ENCODE peak calls at places on chromosomes 7 and 10, in six cellular contexts. R is neural progenitor cell, Z is A549, N is IMR-90, S is fibroblast of lung, J is neuronal stem cell. B is an unnamed sample.

GRCh38 chr7:125118444-125118843 is 188.8 kb upstream of the POT1 start:
- DNase-seq in R (no peak), S (no peak), Z (no peak), J (no peak), N (no peak), B (no peak)

GRCh38 chr10:52778511-52779392 is 6.2 kb upstream of the MBL2 start:
- DNase-seq in Z (peak; percentile 31), S (peak; percentile 28), J (no peak), R (peak; percentile 49), N (peak; percentile 18), B (peak; percentile 88)

GRCh38 chr10:42754155-42755027 is 28.2 kb upstream of the BMS1 start:
- DNase-seq in Z (no peak), R (peak; percentile 59), S (peak; percentile 10), J (peak; percentile 30), N (no peak), B (no peak)

GRCh38 chr7:151725844-151726770 is 150.8 kb downstream of the PRKAG2 start:
- DNase-seq in J (no peak), R (no peak), Z (no peak), N (peak; percentile 49), S (peak; percentile 40), B (no peak)

GRCh38 chr7:20964214-20964613 is 177.5 kb upstream of the SP8 start:
- DNase-seq in R (no peak), N (no peak), J (no peak), Z (no peak), S (no peak), B (no peak)

GRCh38 chr10:13707156-13707881 is 120.6 kb downstream of the PRPF18 start:
- DNase-seq in R (peak; percentile 88), Z (peak; percentile 61), N (peak; percentile 95), S (peak; percentile 97), J (peak; percentile 72), B (peak; percentile 49)

GRCh38 chr7:117673367-117673766 is 193.5 kb downstream of the CFTR start:
- DNase-seq in S (peak; percentile 39), Z (no peak), N (no peak), J (peak; percentile 61), R (peak; percentile 82), B (no peak)

GRCh38 chr10:7520496-7521485 is 110.0 kb upstream of the SFMBT2 start:
- DNase-seq in Z (no peak), N (no peak), R (peak; percentile 28), S (no peak), J (no peak), B (no peak)

GRCh38 chr10:13528138-13528874 is 508 bp downstream of the BEND7 start:
- DNase-seq in N (no peak), S (no peak), R (peak; percentile 74), Z (no peak), J (no peak), B (no peak)

GRCh38 chr7:117892821-117893220 is 19.6 kb upstream of the CTTNBP2 start:
- DNase-seq in S (no peak), R (no peak), Z (no peak), J (no peak), N (no peak), B (no peak)

GRCh38 chr7:91242097-91242846 is 22.0 kb upstream of the FZD1 start:
- DNase-seq in S (peak; percentile 72), R (no peak), J (no peak), N (peak; percentile 66), Z (no peak), B (peak; percentile 27)

GRCh38 chr7:37247881-37248280 is 200.8 kb downstream of the ELMO1 start:
- DNase-seq in N (peak; percentile 16), S (peak; percentile 32), Z (peak; percentile 13), J (no peak), R (peak; percentile 24), B (peak; percentile 17)

GRCh38 chr7:23349484-23350157 is 50.5 kb downstream of the MALSU1 start:
- DNase-seq in N (peak; percentile 90), J (peak; percentile 43), R (peak; percentile 71), Z (no peak), S (peak; percentile 93), B (peak; percentile 91)

GRCh38 chr10:74150151-74151056 is at the start of gene AP3M1:
- DNase-seq in Z (no peak), N (no peak), R (peak; percentile 94), S (no peak), J (no peak), B (no peak)

GRCh38 chr7:30470783-30471182 is 7.8 kb downstream of the NOD1 start:
- DNase-seq in N (peak; percentile 88), J (no peak), R (no peak), S (peak; percentile 92), Z (peak; percentile 28), B (peak; percentile 16)

GRCh38 chr7:155521007-155521742 is 25.2 kb downstream of the CNPY1 start:
- DNase-seq in S (no peak), N (no peak), Z (no peak), R (no peak), J (no peak), B (no peak)

GRCh38 chr10:71083457-71083975 is 128.9 kb upstream of the UNC5B start:
- DNase-seq in J (no peak), N (no peak), S (no peak), R (no peak), Z (no peak), B (no peak)

GRCh38 chr7:30080818-30081217 is 52.6 kb downstream of the PLEKHA8 start:
- DNase-seq in Z (no peak), J (no peak), R (no peak), S (no peak), N (no peak), B (no peak)

GRCh38 chr10:18918545-18918944 is 130.1 kb upstream of the MALRD1 start:
- DNase-seq in N (peak; percentile 98), R (no peak), S (peak; percentile 98), J (no peak), Z (peak; percentile 24), B (peak; percentile 55)

GRCh38 chr7:158814637-158815036 is 14.7 kb downstream of the ESYT2 start:
- DNase-seq in J (no peak), R (no peak), S (no peak), Z (no peak), N (no peak), B (no peak)

GRCh38 chr7:3238525-3239210 is 62.4 kb upstream of the SDK1 start:
- DNase-seq in Z (no peak), N (no peak), R (no peak), S (no peak), J (no peak), B (peak; percentile 30)

GRCh38 chr7:115122388-115122787 is 200.5 kb downstream of the MDFIC start:
- DNase-seq in N (no peak), R (no peak), J (no peak), Z (no peak), S (no peak), B (no peak)

GRCh38 chr7:30702200-30702599 is 19.9 kb upstream of the CRHR2 start:
- DNase-seq in S (no peak), Z (no peak), J (no peak), N (no peak), R (no peak), B (no peak)

GRCh38 chr7:5510426-5511045 is 86.9 kb upstream of the TNRC18 start:
- DNase-seq in Z (no peak), R (no peak), N (no peak), J (no peak), S (no peak), B (peak; percentile 5)

GRCh38 chr7:31327071-31327470 is 13.5 kb downstream of the NEUROD6 start:
- DNase-seq in J (no peak), S (peak; percentile 79), N (peak; percentile 10), R (no peak), Z (no peak), B (peak; percentile 55)

GRCh38 chr10:125060486-125060850 is 99.9 kb downstream of the CTBP2 start:
- DNase-seq in Z (no peak), J (no peak), S (peak; percentile 87), R (peak; percentile 55), N (peak; percentile 56), B (no peak)
- H3K4me2 ChIP-seq in Z (peak overlapping the region; percentile 29), J (no peak overlapping the region), S (peak overlapping the region; percentile 49), R (peak overlapping the region; percentile 14), N (no peak overlapping the region), B (no peak overlapping the region)

DNA sequence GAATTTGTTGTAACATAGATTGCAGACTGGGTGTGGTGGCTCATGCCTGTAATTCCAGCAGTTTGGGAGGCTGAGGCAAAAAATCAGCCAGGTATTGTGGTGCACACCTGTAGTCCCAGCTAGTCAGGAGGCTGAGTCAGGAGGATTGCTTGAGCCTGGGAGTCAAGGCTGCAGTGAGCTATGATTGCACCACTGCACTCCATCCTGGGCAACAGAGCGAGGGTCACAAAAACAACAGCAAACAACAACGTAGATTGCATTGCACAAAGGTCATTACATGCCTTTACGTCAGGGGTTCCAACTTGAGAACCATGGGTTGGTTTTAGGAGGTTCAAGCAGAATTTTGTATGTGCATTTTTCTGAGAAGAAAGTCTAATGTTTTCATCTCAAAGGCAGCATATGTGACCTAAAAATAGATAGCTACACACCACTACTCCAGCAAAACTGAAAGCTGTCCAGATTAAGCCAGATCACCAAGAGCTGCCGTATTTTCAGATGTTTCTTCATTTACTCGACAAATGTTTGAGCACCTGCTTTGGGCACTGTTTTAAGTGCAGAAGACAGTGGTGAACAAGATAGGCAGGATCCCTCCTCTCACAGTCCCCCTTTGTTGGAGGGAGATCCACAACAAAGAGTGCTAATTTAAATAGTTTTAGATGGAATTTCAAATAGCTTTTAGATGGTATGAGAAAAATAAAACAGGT is 28.3 kb upstream of the CYP26C1 start:
- DNase-seq in J (no peak), R (no peak), S (no peak), N (no peak), Z (no peak), B (no peak)
- H3K4me2 ChIP-seq in J (no peak overlapping the region), R (no peak overlapping the region), S (no peak overlapping the region), N (peak overlapping the region; percentile 59), Z (peak overlapping the region; percentile 35), B (no peak overlapping the region)

GRCh38 chr7:34153680-34154270 is 248.4 kb downstream of the BMPER start:
- DNase-seq in R (no peak), Z (no peak), J (no peak), S (no peak), N (peak; percentile 23), B (no peak)

GRCh38 chr7:34157137-34157536 is 251.8 kb downstream of the BMPER start:
- DNase-seq in R (no peak), N (no peak), S (no peak), J (no peak), Z (no peak), B (no peak)

GRCh38 chr7:34158311-34158710 is 253.0 kb downstream of the BMPER start:
- DNase-seq in R (no peak), Z (no peak), J (no peak), S (no peak), N (peak; percentile 41), B (no peak)

GRCh38 chr7:34156336-34156735 is 251.0 kb downstream of the BMPER start:
- DNase-seq in J (no peak), S (peak; percentile 54), N (peak; percentile 7), Z (no peak), R (no peak), B (no peak)

GRCh38 chr7:34155225-34155908 is 250.0 kb downstream of the BMPER start:
- DNase-seq in N (peak; percentile 96), J (no peak), R (peak; percentile 20), Z (peak; percentile 56), S (peak; percentile 95), B (no peak)
- H3K4me2 ChIP-seq in N (peak overlapping the region; percentile 77), J (no peak overlapping the region), R (no peak overlapping the region), Z (peak overlapping the region; percentile 14), S (no peak overlapping the region), B (no peak overlapping the region)

DNA sequence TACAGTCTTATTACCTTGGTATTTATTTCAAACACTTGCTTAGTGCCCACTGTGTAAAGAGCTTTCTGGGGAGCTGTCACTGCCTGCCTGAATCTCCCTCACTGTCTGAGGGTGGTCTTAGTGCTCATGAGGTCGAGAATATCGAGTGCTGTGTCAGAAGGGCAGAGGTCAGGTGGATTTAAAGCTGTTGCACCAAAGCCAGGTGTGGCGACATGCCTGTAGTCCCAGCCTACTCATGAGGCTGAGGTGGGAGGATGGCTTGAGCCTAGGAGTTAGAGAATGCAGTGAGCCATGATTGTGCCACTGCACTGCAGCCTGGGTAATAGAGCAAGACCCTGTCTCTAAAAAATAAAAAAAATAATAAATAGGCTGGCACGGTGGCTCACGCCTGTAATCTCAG is 20.9 kb downstream of the CCM2 start:
- DNase-seq in J (no peak), R (no peak), N (no peak), Z (no peak), S (no peak), B (no peak)
- H3K4me2 ChIP-seq in J (no peak overlapping the region), R (no peak overlapping the region), N (no peak overlapping the region), Z (no peak overlapping the region), S (no peak overlapping the region), B (no peak overlapping the region)

B was measured in PC-3.